ENCODE peak calls at places on chromosomes 4 and X, in eight cellular contexts. U is WTC11, A is glutamatergic neuron, O is RWPE1, Q is heart left ventricle, K is progenitor cell of endocrine pancreas, X is GM06990, H is B cell. Y is an unnamed sample.

GRCh38 chr4:24686866-24687672 is 102.7 kb upstream of the DHX15 start:
- DNase-seq in H (no peak), A (peak), O (peak), U (peak), Q (no peak), K (no peak), X (no peak), Y (peak)

GRCh38 chrX:2188316-2188715 is 312.5 kb downstream of the DHRSX start:
- DNase-seq in X (no peak), O (no peak), A (no peak), H (no peak), K (no peak), U (no peak), Q (no peak), Y (peak)

GRCh38 chrX:56800801-56801200 is 71.8 kb downstream of the NBDY start:
- DNase-seq in U (no peak), H (peak), Q (no peak), O (no peak), K (no peak), A (no peak), X (no peak), Y (no peak)

GRCh38 chrX:53294024-53294648 is 12.8 kb upstream of the IQSEC2 start:
- DNase-seq in Q (no peak), O (no peak), K (no peak), X (no peak), A (no peak), H (no peak), U (no peak), Y (no peak)

GRCh38 chr4:112526061-112526460 is 10.1 kb upstream of the NEUROG2 start:
- DNase-seq in A (no peak), Q (no peak), O (no peak), X (no peak), U (no peak), K (no peak), H (no peak), Y (no peak)

GRCh38 chr4:16297003-16297402 is 70.7 kb upstream of the TAPT1 start:
- DNase-seq in O (no peak), U (no peak), H (no peak), K (no peak), X (no peak), A (no peak), Q (no peak), Y (no peak)

GRCh38 chrX:128156204-128156603 is 104.0 kb upstream of the ACTRT1 start:
- DNase-seq in O (no peak), Q (no peak), U (no peak), A (no peak), K (no peak), X (no peak), H (no peak), Y (no peak)

GRCh38 chr4:143186202-143186601 is 1.5 kb downstream of the USP38 start:
- DNase-seq in X (no peak), K (no peak), O (no peak), U (no peak), Q (no peak), A (no peak), H (no peak), Y (no peak)

GRCh38 chrX:11273544-11273943 is 19.7 kb upstream of the AMELX start:
- DNase-seq in U (no peak), O (no peak), Q (no peak), X (no peak), H (no peak), K (no peak), A (no peak), Y (no peak)

GRCh38 chr4:1204828-1205591 is 32.6 kb upstream of the SPON2 start:
- DNase-seq in X (peak), Q (peak), H (no peak), O (no peak), U (peak), K (no peak), A (peak), Y (no peak)

GRCh38 chrX:14029425-14030247 is at the start of gene GEMIN8:
- DNase-seq in K (peak), Q (peak), X (peak), H (peak), O (peak), A (peak), U (peak), Y (peak)

GRCh38 chrX:47585273-47585672 is 3.0 kb downstream of the TIMP1 start:
- DNase-seq in U (peak), K (no peak), H (no peak), A (no peak), Q (no peak), X (no peak), O (no peak), Y (no peak)

GRCh38 chrX:103309860-103310591 is 764 bp downstream of the BEX2 start:
- DNase-seq in K (no peak), O (no peak), U (peak), Q (no peak), X (no peak), H (no peak), A (peak), Y (peak)

DNA sequence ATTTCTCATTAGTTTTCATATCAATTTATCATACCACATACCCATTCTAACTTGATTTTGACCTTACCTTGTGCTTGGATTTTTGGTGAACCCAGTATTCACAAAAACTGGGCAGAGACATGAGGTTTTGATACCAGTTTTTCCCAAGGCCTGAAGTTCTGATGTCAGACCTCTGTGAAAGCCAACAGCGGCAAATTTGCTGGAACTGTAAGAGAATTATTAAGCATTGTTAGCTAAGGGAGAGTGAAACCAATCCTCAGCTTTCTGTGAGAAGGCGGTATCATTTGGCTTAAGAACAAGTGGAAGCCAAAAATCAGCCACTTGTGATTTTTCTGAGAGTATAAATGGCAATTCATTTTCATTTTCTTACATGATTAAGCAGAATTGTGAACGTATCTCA is 8.9 kb downstream of the HSD17B13 start:
- DNase-seq in H (no peak), K (no peak), Q (no peak), O (no peak), A (no peak), U (no peak), X (no peak), Y (no peak)
- TF ChIP-seq CTCF in H (no peak), K (no peak), Q (no peak), O (no peak), A (no peak), U (no peak), X (no peak), Y (no peak)

GRCh38 chr4:131052646-131053045 is 1956.7 kb downstream of the C4orf33 start:
- DNase-seq in A (no peak), Q (no peak), U (no peak), O (no peak), H (no peak), X (no peak), K (no peak), Y (no peak)

GRCh38 chr4:131054489-131055019 is 1958.6 kb downstream of the C4orf33 start:
- DNase-seq in A (no peak), U (peak), Q (no peak), X (no peak), H (no peak), O (no peak), K (no peak), Y (no peak)
- TF ChIP-seq CTCF in A (no peak), U (no peak), Q (no peak), X (no peak), H (no peak), O (no peak), K (no peak), Y (no peak)

DNA sequence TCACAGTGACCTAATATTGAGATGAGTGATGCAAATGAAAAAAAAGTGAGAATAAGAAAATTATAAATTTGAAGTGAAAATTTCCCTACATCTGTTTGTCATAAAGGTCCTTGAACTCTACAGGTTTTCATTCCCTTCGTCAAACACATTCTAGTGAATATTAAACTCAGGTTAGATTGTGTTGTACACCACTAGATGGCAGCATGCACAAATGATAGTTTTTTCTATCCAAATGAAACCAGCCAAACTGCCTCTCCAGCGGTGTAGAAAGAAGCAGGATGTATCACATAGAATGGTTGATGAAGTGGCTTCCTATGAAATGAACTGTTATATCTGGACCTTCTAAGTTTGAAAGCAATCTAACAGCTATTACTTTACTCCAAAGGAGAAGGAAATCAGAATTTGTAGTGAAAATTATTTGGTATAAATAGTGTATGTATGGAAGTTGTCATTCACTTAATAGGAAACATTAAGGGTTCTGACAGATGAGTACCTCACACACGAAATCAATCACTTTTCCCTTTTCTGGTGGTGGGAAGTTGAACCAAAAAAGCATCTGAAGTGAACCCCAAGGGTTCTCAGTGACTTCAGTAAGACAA is 382.7 kb downstream of the UNC5C start:
- DNase-seq in U (no peak), K (no peak), O (peak), Q (no peak), A (no peak), X (peak), H (peak), Y (peak)
- TF ChIP-seq CTCF in U (peak), K (peak), O (peak), Q (peak), A (peak), X (peak), H (peak), Y (peak)

DNA sequence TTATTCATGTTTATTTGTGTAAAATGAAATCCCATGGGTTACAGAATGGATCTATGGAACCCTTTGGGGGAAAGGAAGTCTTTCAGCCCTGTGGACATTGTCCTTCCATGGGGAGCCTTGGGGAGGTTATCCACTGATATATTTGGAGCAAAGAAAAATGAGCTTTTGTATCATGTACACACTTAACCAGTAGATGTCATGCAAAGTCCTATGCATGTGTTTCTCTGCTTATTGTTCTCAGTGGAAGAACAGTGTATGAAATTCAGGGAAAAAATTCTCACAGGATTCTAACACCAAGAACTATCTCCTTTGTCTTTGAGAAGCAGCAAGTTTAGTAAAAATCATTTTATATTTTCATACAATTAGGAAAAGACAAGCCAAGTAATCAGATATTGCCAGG is 105.3 kb downstream of the DTHD1 start:
- DNase-seq in Q (no peak), O (no peak), H (no peak), A (no peak), X (no peak), K (no peak), U (no peak), Y (no peak)
- TF ChIP-seq CTCF in Q (no peak), O (no peak), H (no peak), A (no peak), X (no peak), K (peak), U (no peak), Y (no peak)

GRCh38 chr4:97987019-97987648 is 156.1 kb downstream of the STPG2 start:
- DNase-seq in K (no peak), X (no peak), H (no peak), A (no peak), O (peak), Q (no peak), U (no peak), Y (no peak)
- TF ChIP-seq CTCF in K (peak), X (peak), H (no peak), A (peak), O (peak), Q (no peak), U (no peak), Y (peak)

DNA sequence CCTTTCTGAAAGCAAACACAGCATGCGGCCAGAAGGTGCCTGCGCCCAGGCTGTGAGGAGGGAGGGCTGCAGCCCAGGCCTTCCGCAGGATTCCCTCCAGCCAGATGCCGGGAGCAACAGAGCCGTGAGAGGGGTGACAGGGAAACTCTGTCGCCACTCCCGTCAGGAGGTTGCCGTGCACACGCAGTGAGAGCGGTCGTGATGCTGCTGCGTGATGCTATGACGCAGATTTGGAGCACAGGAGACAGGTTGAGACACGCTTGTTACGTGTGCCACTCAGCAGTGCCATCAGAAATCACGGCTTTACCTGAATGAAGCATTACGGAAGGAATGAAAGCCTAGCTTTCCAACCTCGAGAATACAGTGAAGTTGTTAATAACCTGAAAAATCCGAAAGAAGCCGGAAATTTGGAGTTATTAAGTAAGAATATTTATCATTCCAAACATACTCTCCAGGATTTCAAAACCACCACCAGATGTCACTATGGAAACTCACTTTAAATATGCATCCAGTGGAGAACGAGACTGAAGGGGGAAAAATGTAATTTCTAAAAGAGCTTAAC is 54.4 kb downstream of the FAT1 start:
- DNase-seq in K (no peak), X (no peak), U (peak), H (no peak), Q (no peak), A (peak), O (peak), Y (no peak)
- TF ChIP-seq CTCF in K (peak), X (no peak), U (no peak), H (no peak), Q (peak), A (no peak), O (peak), Y (peak)

GRCh38 chrX:16278927-16279326 is 111.6 kb downstream of the MAGEB17 start:
- DNase-seq in U (peak), X (no peak), A (no peak), H (no peak), K (no peak), Q (no peak), O (no peak), Y (no peak)
- TF ChIP-seq CTCF in U (no peak), X (no peak), A (no peak), H (no peak), K (no peak), Q (no peak), O (no peak), Y (no peak)

Y was measured in nephron progenitor cell.